ENCODE peak calls at places on chromosomes 12 and 14, in nine cellular contexts. One of them, this sample, is unnamed.

GRCh38 chr12:55780695-55781094 is 36.8 kb downstream of the SARNP start:
- DNase-seq in stomach: no peak
- DNase-seq in psoas muscle: no peak
- DNase-seq in coronary artery: no peak
- DNase-seq in BJ: peak; percentile 24
- DNase-seq in lower lobe of right lung: no peak
- DNase-seq in AG10803: no peak
- DNase-seq in endothelial cell of umbilical vein: no peak
- DNase-seq in GM06990: no peak
- DNase-seq in this sample: no peak

GRCh38 chr12:71804505-71804904 is 35.1 kb upstream of the TBC1D15 start:
- DNase-seq in stomach: no peak
- DNase-seq in psoas muscle: no peak
- DNase-seq in coronary artery: no peak
- DNase-seq in BJ: no peak
- DNase-seq in lower lobe of right lung: no peak
- DNase-seq in AG10803: no peak
- DNase-seq in endothelial cell of umbilical vein: no peak
- DNase-seq in GM06990: no peak
- DNase-seq in this sample: no peak

GRCh38 chr12:104219908-104220404 is 4.4 kb downstream of the TXNRD1 start:
- DNase-seq in stomach: peak; percentile 55
- DNase-seq in psoas muscle: no peak
- DNase-seq in coronary artery: no peak
- DNase-seq in BJ: peak; percentile 53
- DNase-seq in lower lobe of right lung: no peak
- DNase-seq in AG10803: peak; percentile 70
- DNase-seq in endothelial cell of umbilical vein: peak; percentile 87
- DNase-seq in GM06990: no peak
- DNase-seq in this sample: peak; percentile 99

GRCh38 chr12:14564336-14564959 is 3.2 kb downstream of the PLBD1 start:
- DNase-seq in stomach: no peak
- DNase-seq in psoas muscle: no peak
- DNase-seq in coronary artery: no peak
- DNase-seq in BJ: no peak
- DNase-seq in lower lobe of right lung: no peak
- DNase-seq in AG10803: no peak
- DNase-seq in endothelial cell of umbilical vein: no peak
- DNase-seq in GM06990: no peak
- DNase-seq in this sample: no peak

GRCh38 chr14:105864651-105865265 is 338.4 kb downstream of the TMEM121 start:
- DNase-seq in stomach: peak; percentile 23
- DNase-seq in psoas muscle: no peak
- DNase-seq in coronary artery: peak; percentile 65
- DNase-seq in BJ: no peak
- DNase-seq in lower lobe of right lung: peak; percentile 41
- DNase-seq in AG10803: no peak
- DNase-seq in endothelial cell of umbilical vein: no peak
- DNase-seq in GM06990: no peak
- DNase-seq in this sample: no peak

GRCh38 chr14:45251912-45252311 is 1.1 kb downstream of the MIS18BP1 start:
- DNase-seq in stomach: no peak
- DNase-seq in psoas muscle: no peak
- DNase-seq in coronary artery: no peak
- DNase-seq in BJ: no peak
- DNase-seq in lower lobe of right lung: no peak
- DNase-seq in AG10803: peak; percentile 15
- DNase-seq in endothelial cell of umbilical vein: peak; percentile 39
- DNase-seq in GM06990: peak; percentile 54
- DNase-seq in this sample: no peak

GRCh38 chr12:115004469-115005146 is 320.6 kb upstream of the TBX3 start:
- DNase-seq in stomach: no peak
- DNase-seq in psoas muscle: no peak
- DNase-seq in coronary artery: no peak
- DNase-seq in BJ: no peak
- DNase-seq in lower lobe of right lung: no peak
- DNase-seq in AG10803: peak; percentile 47
- DNase-seq in endothelial cell of umbilical vein: no peak
- DNase-seq in GM06990: no peak
- DNase-seq in this sample: peak; percentile 100

GRCh38 chr12:82174383-82174782 is 183.8 kb downstream of the CCDC59 start:
- DNase-seq in stomach: no peak
- DNase-seq in psoas muscle: no peak
- DNase-seq in coronary artery: no peak
- DNase-seq in BJ: no peak
- DNase-seq in lower lobe of right lung: no peak
- DNase-seq in AG10803: no peak
- DNase-seq in endothelial cell of umbilical vein: no peak
- DNase-seq in GM06990: no peak
- DNase-seq in this sample: peak; percentile 73

GRCh38 chr12:111692575-111693210 is 6.8 kb downstream of the ACAD10 start:
- DNase-seq in stomach: no peak
- DNase-seq in psoas muscle: no peak
- DNase-seq in coronary artery: no peak
- DNase-seq in BJ: no peak
- DNase-seq in lower lobe of right lung: no peak
- DNase-seq in AG10803: no peak
- DNase-seq in endothelial cell of umbilical vein: no peak
- DNase-seq in GM06990: no peak
- DNase-seq in this sample: no peak
- TF ChIP-seq CTCF in stomach: no peak
- TF ChIP-seq CTCF in psoas muscle: no peak
- TF ChIP-seq CTCF in coronary artery: no peak
- TF ChIP-seq CTCF in BJ: peak; percentile 28
- TF ChIP-seq CTCF in lower lobe of right lung: no peak
- TF ChIP-seq CTCF in AG10803: peak; percentile 25
- TF ChIP-seq CTCF in endothelial cell of umbilical vein: peak; percentile 26
- TF ChIP-seq CTCF in GM06990: peak; percentile 36
- TF ChIP-seq CTCF in this sample: peak; percentile 20

GRCh38 chr14:67819563-67820411 is at the start of gene RAD51B:
- DNase-seq in stomach: peak; percentile 90
- DNase-seq in psoas muscle: peak; percentile 88
- DNase-seq in coronary artery: peak; percentile 83
- DNase-seq in BJ: peak; percentile 31
- DNase-seq in lower lobe of right lung: peak; percentile 89
- DNase-seq in AG10803: peak; percentile 77
- DNase-seq in endothelial cell of umbilical vein: peak; percentile 91
- DNase-seq in GM06990: peak; percentile 86
- DNase-seq in this sample: peak; percentile 53
- H3K4me3 ChIP-seq in stomach: peak within 1 kb of the TSS; percentile 89
- H3K4me3 ChIP-seq in psoas muscle: peak within 1 kb of the TSS; percentile 98
- H3K4me3 ChIP-seq in coronary artery: peak within 1 kb of the TSS; percentile 89
- H3K4me3 ChIP-seq in BJ: peak within 1 kb of the TSS; percentile 72
- H3K4me3 ChIP-seq in lower lobe of right lung: peak within 1 kb of the TSS; percentile 95
- H3K4me3 ChIP-seq in AG10803: peak within 1 kb of the TSS; percentile 93
- H3K4me3 ChIP-seq in endothelial cell of umbilical vein: peak within 1 kb of the TSS; percentile 96
- H3K4me3 ChIP-seq in GM06990: peak within 1 kb of the TSS; percentile 83
- H3K4me3 ChIP-seq in this sample: peak within 1 kb of the TSS; percentile 81

GRCh38 chr12:131455581-131456110 is 255.2 kb upstream of the SFSWAP start:
- DNase-seq in stomach: peak; percentile 23
- DNase-seq in psoas muscle: no peak
- DNase-seq in coronary artery: no peak
- DNase-seq in BJ: no peak
- DNase-seq in lower lobe of right lung: no peak
- DNase-seq in AG10803: no peak
- DNase-seq in endothelial cell of umbilical vein: no peak
- DNase-seq in GM06990: no peak
- DNase-seq in this sample: no peak

GRCh38 chr12:131455218-131455506 is 255.7 kb upstream of the SFSWAP start:
- DNase-seq in stomach: no peak
- DNase-seq in psoas muscle: no peak
- DNase-seq in coronary artery: no peak
- DNase-seq in BJ: no peak
- DNase-seq in lower lobe of right lung: no peak
- DNase-seq in AG10803: no peak
- DNase-seq in endothelial cell of umbilical vein: no peak
- DNase-seq in GM06990: no peak
- DNase-seq in this sample: no peak

GRCh38 chr12:131449027-131449426 is 261.9 kb upstream of the SFSWAP start:
- DNase-seq in stomach: no peak
- DNase-seq in psoas muscle: no peak
- DNase-seq in coronary artery: no peak
- DNase-seq in BJ: no peak
- DNase-seq in lower lobe of right lung: no peak
- DNase-seq in AG10803: no peak
- DNase-seq in endothelial cell of umbilical vein: no peak
- DNase-seq in GM06990: no peak
- DNase-seq in this sample: no peak

GRCh38 chr12:131454418-131455217 is 256.3 kb upstream of the SFSWAP start:
- DNase-seq in stomach: peak; percentile 27
- DNase-seq in psoas muscle: no peak
- DNase-seq in coronary artery: no peak
- DNase-seq in BJ: no peak
- DNase-seq in lower lobe of right lung: no peak
- DNase-seq in AG10803: peak; percentile 22
- DNase-seq in endothelial cell of umbilical vein: no peak
- DNase-seq in GM06990: peak; percentile 42
- DNase-seq in this sample: no peak

DNA sequence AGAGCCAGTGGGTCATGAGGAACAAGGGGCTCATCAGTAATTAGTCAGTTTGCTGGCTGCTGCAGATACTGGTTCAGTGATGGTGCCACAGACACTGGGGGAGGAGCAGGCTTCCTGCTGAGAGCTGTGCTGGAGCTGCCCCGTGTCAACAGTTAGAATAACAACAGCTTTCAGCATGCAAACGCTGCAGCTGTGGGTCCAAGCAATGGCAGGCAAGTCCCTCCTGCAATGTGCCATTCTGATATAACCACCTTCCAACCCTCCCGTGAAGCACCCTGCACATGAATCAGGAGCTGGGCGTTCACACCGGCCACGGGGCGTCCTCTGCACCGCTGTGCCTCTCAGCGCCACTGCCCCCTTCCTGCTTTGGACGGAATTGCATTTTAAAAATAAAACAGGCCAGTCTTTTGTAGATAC is 258.4 kb upstream of the SFSWAP start:
- DNase-seq in stomach: peak; percentile 18
- DNase-seq in psoas muscle: no peak
- DNase-seq in coronary artery: no peak
- DNase-seq in BJ: no peak
- DNase-seq in lower lobe of right lung: no peak
- DNase-seq in AG10803: no peak
- DNase-seq in endothelial cell of umbilical vein: no peak
- DNase-seq in GM06990: peak; percentile 39
- DNase-seq in this sample: no peak
- TF ChIP-seq CTCF in stomach: no peak
- TF ChIP-seq CTCF in psoas muscle: peak; percentile 21
- TF ChIP-seq CTCF in coronary artery: no peak
- TF ChIP-seq CTCF in BJ: no peak
- TF ChIP-seq CTCF in lower lobe of right lung: peak; percentile 32
- TF ChIP-seq CTCF in AG10803: no peak
- TF ChIP-seq CTCF in endothelial cell of umbilical vein: no peak
- TF ChIP-seq CTCF in GM06990: peak; percentile 75
- TF ChIP-seq CTCF in this sample: peak; percentile 54

GRCh38 chr14:91866061-91866460 is 1.3 kb downstream of the TC2N start:
- DNase-seq in stomach: no peak
- DNase-seq in psoas muscle: no peak
- DNase-seq in coronary artery: no peak
- DNase-seq in BJ: no peak
- DNase-seq in lower lobe of right lung: no peak
- DNase-seq in AG10803: peak; percentile 71
- DNase-seq in endothelial cell of umbilical vein: no peak
- DNase-seq in GM06990: no peak
- DNase-seq in this sample: no peak
- H3K4me3 ChIP-seq in stomach: peak overlapping the region; percentile 16
- H3K4me3 ChIP-seq in psoas muscle: no peak overlapping the region
- H3K4me3 ChIP-seq in coronary artery: no peak overlapping the region
- H3K4me3 ChIP-seq in BJ: no peak overlapping the region
- H3K4me3 ChIP-seq in lower lobe of right lung: peak overlapping the region; percentile 29
- H3K4me3 ChIP-seq in AG10803: no peak overlapping the region
- H3K4me3 ChIP-seq in endothelial cell of umbilical vein: no peak overlapping the region
- H3K4me3 ChIP-seq in GM06990: no peak overlapping the region
- H3K4me3 ChIP-seq in this sample: no peak overlapping the region